ENCODE peak calls at places on chromosome 16, in seven cellular contexts. One of them, this sample, is unnamed.

GRCh38 chr16:75599452-75600277 is 23.4 kb downstream of the ADAT1 start:
- DNase-seq in WERI-Rb-1: no peak
- DNase-seq in HFFc6: peak
- DNase-seq in lung: no peak
- DNase-seq in colonic mucosa: no peak
- DNase-seq in fibroblast of lung: peak
- DNase-seq in GM23338: no peak
- DNase-seq in this sample: no peak

GRCh38 chr16:4488486-4488967 is 12.3 kb downstream of the HMOX2 start:
- DNase-seq in WERI-Rb-1: no peak
- DNase-seq in HFFc6: no peak
- DNase-seq in lung: no peak
- DNase-seq in colonic mucosa: no peak
- DNase-seq in fibroblast of lung: peak
- DNase-seq in GM23338: no peak
- DNase-seq in this sample: no peak

GRCh38 chr16:24677388-24677787 is 52.1 kb upstream of the TNRC6A start:
- DNase-seq in WERI-Rb-1: no peak
- DNase-seq in HFFc6: no peak
- DNase-seq in lung: no peak
- DNase-seq in colonic mucosa: no peak
- DNase-seq in fibroblast of lung: no peak
- DNase-seq in GM23338: no peak
- DNase-seq in this sample: no peak

GRCh38 chr16:8948069-8948593 is 15.6 kb downstream of the USP7 start:
- DNase-seq in WERI-Rb-1: no peak
- DNase-seq in HFFc6: no peak
- DNase-seq in lung: no peak
- DNase-seq in colonic mucosa: no peak
- DNase-seq in fibroblast of lung: no peak
- DNase-seq in GM23338: no peak
- DNase-seq in this sample: no peak

GRCh38 chr16:75093598-75094540 is 22.7 kb downstream of the LDHD start:
- DNase-seq in WERI-Rb-1: no peak
- DNase-seq in HFFc6: no peak
- DNase-seq in lung: no peak
- DNase-seq in colonic mucosa: no peak
- DNase-seq in fibroblast of lung: no peak
- DNase-seq in GM23338: no peak
- DNase-seq in this sample: no peak

GRCh38 chr16:47492428-47493357 is 31.6 kb downstream of the PHKB start:
- DNase-seq in WERI-Rb-1: no peak
- DNase-seq in HFFc6: no peak
- DNase-seq in lung: peak
- DNase-seq in colonic mucosa: peak
- DNase-seq in fibroblast of lung: no peak
- DNase-seq in GM23338: peak
- DNase-seq in this sample: no peak

GRCh38 chr16:49179714-49180330 is 101.8 kb downstream of the CBLN1 start:
- DNase-seq in WERI-Rb-1: no peak
- DNase-seq in HFFc6: no peak
- DNase-seq in lung: no peak
- DNase-seq in colonic mucosa: peak
- DNase-seq in fibroblast of lung: no peak
- DNase-seq in GM23338: no peak
- DNase-seq in this sample: no peak

GRCh38 chr16:31472559-31473203 is 729 bp downstream of the TGFB1I1 start:
- DNase-seq in WERI-Rb-1: peak
- DNase-seq in HFFc6: peak
- DNase-seq in lung: peak
- DNase-seq in colonic mucosa: peak
- DNase-seq in fibroblast of lung: peak
- DNase-seq in GM23338: peak
- DNase-seq in this sample: no peak

GRCh38 chr16:11668590-11669379 is 530 bp downstream of the SNN start:
- DNase-seq in WERI-Rb-1: no peak
- DNase-seq in HFFc6: no peak
- DNase-seq in lung: no peak
- DNase-seq in colonic mucosa: no peak
- DNase-seq in fibroblast of lung: no peak
- DNase-seq in GM23338: peak
- DNase-seq in this sample: no peak

GRCh38 chr16:8962393-8963009 is 1.2 kb downstream of the USP7 start:
- DNase-seq in WERI-Rb-1: no peak
- DNase-seq in HFFc6: no peak
- DNase-seq in lung: peak
- DNase-seq in colonic mucosa: peak
- DNase-seq in fibroblast of lung: no peak
- DNase-seq in GM23338: peak
- DNase-seq in this sample: no peak

GRCh38 chr16:69565611-69566436 is at the start of gene NFAT5:
- DNase-seq in WERI-Rb-1: peak
- DNase-seq in HFFc6: peak
- DNase-seq in lung: peak
- DNase-seq in colonic mucosa: peak
- DNase-seq in fibroblast of lung: peak
- DNase-seq in GM23338: peak
- DNase-seq in this sample: no peak
- TF ChIP-seq CTCF in WERI-Rb-1: no peak
- TF ChIP-seq CTCF in HFFc6: peak
- TF ChIP-seq CTCF in lung: no peak
- TF ChIP-seq CTCF in colonic mucosa: no peak
- TF ChIP-seq CTCF in fibroblast of lung: no peak
- TF ChIP-seq CTCF in GM23338: peak
- TF ChIP-seq CTCF in this sample: no peak

GRCh38 chr16:15427648-15428239 is 6.6 kb upstream of the BMERB1 start:
- DNase-seq in WERI-Rb-1: peak
- DNase-seq in HFFc6: peak
- DNase-seq in lung: peak
- DNase-seq in colonic mucosa: peak
- DNase-seq in fibroblast of lung: peak
- DNase-seq in GM23338: peak
- DNase-seq in this sample: no peak
- TF ChIP-seq CTCF in WERI-Rb-1: peak
- TF ChIP-seq CTCF in HFFc6: peak
- TF ChIP-seq CTCF in lung: peak
- TF ChIP-seq CTCF in colonic mucosa: peak
- TF ChIP-seq CTCF in fibroblast of lung: peak
- TF ChIP-seq CTCF in GM23338: peak
- TF ChIP-seq CTCF in this sample: peak

GRCh38 chr16:62041401-62041800 is 5.2 kb upstream of the CDH8 start:
- DNase-seq in WERI-Rb-1: no peak
- DNase-seq in HFFc6: peak
- DNase-seq in lung: no peak
- DNase-seq in colonic mucosa: no peak
- DNase-seq in fibroblast of lung: peak
- DNase-seq in GM23338: peak
- DNase-seq in this sample: peak
- TF ChIP-seq CTCF in WERI-Rb-1: peak
- TF ChIP-seq CTCF in HFFc6: peak
- TF ChIP-seq CTCF in lung: no peak
- TF ChIP-seq CTCF in colonic mucosa: no peak
- TF ChIP-seq CTCF in fibroblast of lung: no peak
- TF ChIP-seq CTCF in GM23338: peak
- TF ChIP-seq CTCF in this sample: peak

GRCh38 chr16:57688987-57689771 is 5.4 kb upstream of the DRC7 start:
- DNase-seq in WERI-Rb-1: no peak
- DNase-seq in HFFc6: no peak
- DNase-seq in lung: no peak
- DNase-seq in colonic mucosa: no peak
- DNase-seq in fibroblast of lung: no peak
- DNase-seq in GM23338: no peak
- DNase-seq in this sample: no peak

GRCh38 chr16:57688487-57688986 is 6.1 kb upstream of the DRC7 start:
- DNase-seq in WERI-Rb-1: no peak
- DNase-seq in HFFc6: no peak
- DNase-seq in lung: no peak
- DNase-seq in colonic mucosa: no peak
- DNase-seq in fibroblast of lung: no peak
- DNase-seq in GM23338: no peak
- DNase-seq in this sample: no peak

GRCh38 chr16:57692636-57693035 is 2.0 kb upstream of the DRC7 start:
- DNase-seq in WERI-Rb-1: no peak
- DNase-seq in HFFc6: no peak
- DNase-seq in lung: no peak
- DNase-seq in colonic mucosa: no peak
- DNase-seq in fibroblast of lung: no peak
- DNase-seq in GM23338: no peak
- DNase-seq in this sample: no peak

GRCh38 chr16:57690782-57691471 is 3.7 kb upstream of the DRC7 start:
- DNase-seq in WERI-Rb-1: no peak
- DNase-seq in HFFc6: no peak
- DNase-seq in lung: no peak
- DNase-seq in colonic mucosa: no peak
- DNase-seq in fibroblast of lung: no peak
- DNase-seq in GM23338: no peak
- DNase-seq in this sample: no peak

GRCh38 chr16:57689772-57690558 is 4.6 kb upstream of the DRC7 start:
- DNase-seq in WERI-Rb-1: no peak
- DNase-seq in HFFc6: no peak
- DNase-seq in lung: no peak
- DNase-seq in colonic mucosa: no peak
- DNase-seq in fibroblast of lung: no peak
- DNase-seq in GM23338: peak
- DNase-seq in this sample: peak
- TF ChIP-seq CTCF in WERI-Rb-1: no peak
- TF ChIP-seq CTCF in HFFc6: no peak
- TF ChIP-seq CTCF in lung: no peak
- TF ChIP-seq CTCF in colonic mucosa: no peak
- TF ChIP-seq CTCF in fibroblast of lung: no peak
- TF ChIP-seq CTCF in GM23338: no peak
- TF ChIP-seq CTCF in this sample: no peak

DNA sequence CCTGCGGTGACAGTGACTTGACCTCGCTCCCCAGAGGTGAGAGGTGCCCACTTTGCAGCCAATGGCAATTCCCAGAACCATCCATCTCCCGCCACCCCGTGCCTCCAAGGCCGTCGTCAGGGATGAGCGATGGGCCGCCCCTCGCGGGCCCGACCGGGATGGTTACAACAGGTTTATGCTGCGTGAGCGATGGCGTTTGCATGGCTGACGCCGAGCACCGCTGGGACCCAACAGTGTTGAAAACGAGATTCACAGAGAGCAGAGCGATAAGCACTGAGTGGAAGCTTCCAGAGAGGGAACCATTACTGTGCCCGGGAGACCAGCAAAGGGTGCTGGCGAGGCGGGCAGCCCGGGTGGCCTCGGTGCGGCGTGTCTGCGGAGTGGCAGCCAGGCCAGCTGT is 117.0 kb upstream of the GSE1 start:
- DNase-seq in WERI-Rb-1: no peak
- DNase-seq in HFFc6: no peak
- DNase-seq in lung: no peak
- DNase-seq in colonic mucosa: no peak
- DNase-seq in fibroblast of lung: no peak
- DNase-seq in GM23338: no peak
- DNase-seq in this sample: no peak
- TF ChIP-seq CTCF in WERI-Rb-1: no peak
- TF ChIP-seq CTCF in HFFc6: no peak
- TF ChIP-seq CTCF in lung: no peak
- TF ChIP-seq CTCF in colonic mucosa: no peak
- TF ChIP-seq CTCF in fibroblast of lung: no peak
- TF ChIP-seq CTCF in GM23338: no peak
- TF ChIP-seq CTCF in this sample: no peak

DNA sequence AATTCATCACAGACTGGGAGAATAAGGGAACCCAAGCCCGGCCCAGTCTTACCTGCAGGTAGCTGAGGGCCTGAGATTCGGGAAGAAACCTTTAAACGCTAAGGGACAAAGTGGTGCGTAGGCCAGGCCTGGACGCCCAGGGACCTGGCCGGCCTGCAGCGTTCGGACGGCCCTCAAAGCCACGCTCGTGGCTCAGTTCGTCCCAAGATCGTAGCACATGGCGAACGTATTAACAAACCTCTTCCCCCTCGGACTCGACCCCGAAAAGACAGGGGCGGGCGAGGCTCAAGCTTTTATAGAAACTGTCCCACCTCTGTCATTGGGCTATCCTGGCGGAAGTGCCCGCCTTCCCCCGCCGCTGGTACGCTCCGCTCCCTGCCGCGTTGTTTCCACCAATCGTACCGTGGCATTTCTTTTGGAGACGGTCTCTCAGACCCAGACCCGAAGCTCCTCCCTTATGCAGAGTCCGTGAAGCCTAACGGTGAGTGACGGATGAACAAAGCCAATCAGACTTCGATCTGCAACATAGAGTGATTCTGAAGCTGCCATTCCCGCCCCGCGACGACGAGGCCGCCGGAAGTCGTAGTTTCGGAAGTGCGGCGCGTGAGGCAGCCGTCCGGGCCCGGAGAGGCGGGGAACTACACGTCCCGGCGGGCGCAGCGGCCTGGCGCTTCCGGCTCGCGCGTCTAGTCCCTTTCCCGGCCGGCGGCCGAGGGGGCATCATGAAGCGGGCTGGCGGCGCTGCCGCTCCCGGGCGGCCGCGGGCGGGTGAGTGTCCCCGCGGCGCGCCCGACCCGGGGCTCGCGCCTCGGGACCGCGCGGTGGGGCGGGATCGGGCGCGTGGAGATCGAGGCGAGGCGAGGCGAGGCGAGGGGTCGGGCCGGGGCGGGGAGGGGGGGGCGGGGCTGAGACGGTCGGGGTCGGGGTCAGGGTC is at the start of gene TRAF7:
- DNase-seq in WERI-Rb-1: peak
- DNase-seq in HFFc6: peak
- DNase-seq in lung: peak
- DNase-seq in colonic mucosa: peak
- DNase-seq in fibroblast of lung: peak
- DNase-seq in GM23338: peak
- DNase-seq in this sample: peak
- TF ChIP-seq CTCF in WERI-Rb-1: no peak
- TF ChIP-seq CTCF in HFFc6: no peak
- TF ChIP-seq CTCF in lung: no peak
- TF ChIP-seq CTCF in colonic mucosa: no peak
- TF ChIP-seq CTCF in fibroblast of lung: no peak
- TF ChIP-seq CTCF in GM23338: no peak
- TF ChIP-seq CTCF in this sample: no peak

GRCh38 chr16:596736-597060 is 6.8 kb downstream of the RAB40C start:
- DNase-seq in WERI-Rb-1: no peak
- DNase-seq in HFFc6: no peak
- DNase-seq in lung: no peak
- DNase-seq in colonic mucosa: no peak
- DNase-seq in fibroblast of lung: no peak
- DNase-seq in GM23338: no peak
- DNase-seq in this sample: no peak

GRCh38 chr16:595942-596735 is 6.3 kb downstream of the RAB40C start:
- DNase-seq in WERI-Rb-1: no peak
- DNase-seq in HFFc6: no peak
- DNase-seq in lung: no peak
- DNase-seq in colonic mucosa: no peak
- DNase-seq in fibroblast of lung: no peak
- DNase-seq in GM23338: no peak
- DNase-seq in this sample: no peak

GRCh38 chr16:603221-603620 is 13.4 kb downstream of the RAB40C start:
- DNase-seq in WERI-Rb-1: no peak
- DNase-seq in HFFc6: no peak
- DNase-seq in lung: no peak
- DNase-seq in colonic mucosa: no peak
- DNase-seq in fibroblast of lung: no peak
- DNase-seq in GM23338: no peak
- DNase-seq in this sample: no peak

GRCh38 chr16:598823-599739 is 9.2 kb downstream of the RAB40C start:
- DNase-seq in WERI-Rb-1: no peak
- DNase-seq in HFFc6: no peak
- DNase-seq in lung: no peak
- DNase-seq in colonic mucosa: no peak
- DNase-seq in fibroblast of lung: no peak
- DNase-seq in GM23338: no peak
- DNase-seq in this sample: no peak

GRCh38 chr16:600781-601180 is 10.9 kb downstream of the RAB40C start:
- DNase-seq in WERI-Rb-1: peak
- DNase-seq in HFFc6: no peak
- DNase-seq in lung: no peak
- DNase-seq in colonic mucosa: no peak
- DNase-seq in fibroblast of lung: no peak
- DNase-seq in GM23338: peak
- DNase-seq in this sample: no peak
- TF ChIP-seq CTCF in WERI-Rb-1: peak
- TF ChIP-seq CTCF in HFFc6: peak
- TF ChIP-seq CTCF in lung: no peak
- TF ChIP-seq CTCF in colonic mucosa: no peak
- TF ChIP-seq CTCF in fibroblast of lung: no peak
- TF ChIP-seq CTCF in GM23338: peak
- TF ChIP-seq CTCF in this sample: peak